ENCODE peak calls at places on chromosomes 4 and X, in four cellular contexts. D is heart right ventricle, X is tibial nerve, K is cardiac muscle cell. F is an unnamed sample.

GRCh38 chr4:3408793-3409330 is 32.9 kb upstream of the HGFAC start:
- DNase-seq in D (no peak), X (no peak), K (no peak), F (no peak)

GRCh38 chr4:52655505-52655904 is 3.6 kb downstream of the USP46 start:
- DNase-seq in D (no peak), X (no peak), K (no peak), F (no peak)

GRCh38 chr4:140703463-140703862 is 52.7 kb downstream of the TBC1D9 start:
- DNase-seq in D (no peak), X (no peak), K (no peak), F (no peak)

GRCh38 chr4:8332891-8333331 is 63.4 kb downstream of the HTRA3 start:
- DNase-seq in D (no peak), X (no peak), K (no peak), F (no peak)

GRCh38 chr4:120517966-120518365 is 404.6 kb downstream of the PRDM5 start:
- DNase-seq in D (no peak), X (peak), K (no peak), F (no peak)

GRCh38 chr4:119587796-119588195 is 40.8 kb downstream of the PDE5A start:
- DNase-seq in D (no peak), X (no peak), K (no peak), F (no peak)

GRCh38 chr4:48268956-48269860 is at the start of gene TEC:
- DNase-seq in D (peak), X (peak), K (peak), F (peak)

GRCh38 chrX:97399400-97399799 is 515.7 kb downstream of the RPA4 start:
- DNase-seq in D (no peak), X (no peak), K (no peak), F (no peak)

GRCh38 chr4:26459756-26460530 is 30.3 kb downstream of the CCKAR start:
- DNase-seq in D (no peak), X (no peak), K (no peak), F (no peak)

GRCh38 chr4:159366966-159367365 is 264.1 kb downstream of the RAPGEF2 start:
- DNase-seq in D (no peak), X (no peak), K (no peak), F (no peak)

GRCh38 chr4:118743867-118744266 is 58.7 kb downstream of the METTL14 start:
- DNase-seq in D (no peak), X (no peak), K (no peak), F (no peak)

GRCh38 chr4:34181311-34181808 is 2063.0 kb downstream of the ARAP2 start:
- DNase-seq in D (no peak), X (no peak), K (no peak), F (no peak)

GRCh38 chr4:8157944-8158709 is 486 bp downstream of the ABLIM2 start:
- DNase-seq in D (no peak), X (no peak), K (no peak), F (peak)

GRCh38 chr4:163755013-163755412 is 260.5 kb downstream of the TMA16 start:
- DNase-seq in D (no peak), X (no peak), K (no peak), F (no peak)

GRCh38 chrX:99301990-99302389 is 1108.1 kb downstream of the PCDH19 start:
- DNase-seq in D (no peak), X (no peak), K (peak), F (no peak)

GRCh38 chr4:158946825-158947224 is 156.1 kb upstream of the RAPGEF2 start:
- DNase-seq in D (no peak), X (no peak), K (no peak), F (no peak)

GRCh38 chrX:152632445-152633097 is 5.1 kb upstream of the GABRQ start:
- DNase-seq in D (peak), X (peak), K (peak), F (peak)

GRCh38 chr4:82123934-82124333 is 249.9 kb downstream of the HNRNPD start:
- DNase-seq in D (no peak), X (no peak), K (no peak), F (no peak)

GRCh38 chrX:104921606-104922205 is 298.8 kb downstream of the TEX13A start:
- DNase-seq in D (no peak), X (peak), K (no peak), F (no peak)

GRCh38 chr4:155972098-155972497 is 18.4 kb upstream of the CTSO start:
- DNase-seq in D (no peak), X (peak), K (peak), F (no peak)

GRCh38 chr4:81470456-81471327 is 1.0 kb downstream of the RASGEF1B start:
- DNase-seq in D (peak), X (peak), K (peak), F (peak)

GRCh38 chr4:156512622-156513021 is 459.0 kb downstream of the PDGFC start:
- DNase-seq in D (no peak), X (no peak), K (peak), F (no peak)

GRCh38 chrX:21698274-21698673 is 40.1 kb upstream of the KLHL34 start:
- DNase-seq in D (no peak), X (no peak), K (no peak), F (no peak)

GRCh38 chrX:41491267-41492004 is 44.3 kb downstream of the NYX start:
- DNase-seq in D (no peak), X (no peak), K (no peak), F (no peak)

DNA sequence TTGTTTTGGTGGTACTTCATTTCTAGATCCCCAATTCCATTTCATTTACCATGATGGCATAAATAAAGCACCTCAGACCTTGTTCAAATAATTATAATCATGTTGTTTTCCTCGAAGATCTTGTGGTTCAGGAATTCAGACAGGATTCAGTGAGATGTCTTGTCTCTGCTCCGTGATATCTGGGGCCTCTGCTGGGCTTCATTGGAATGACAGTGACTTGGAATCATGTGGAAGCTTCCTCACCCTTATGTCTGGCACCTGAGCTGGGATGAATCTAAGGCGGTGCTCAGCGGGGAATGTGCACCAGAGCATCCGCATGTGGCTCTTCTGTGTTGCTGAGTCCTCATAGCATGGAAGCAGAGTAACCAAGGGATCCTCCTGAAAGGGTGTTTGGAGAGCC is 132.2 kb downstream of the VEGFC start:
- DNase-seq in D (no peak), X (no peak), K (no peak), F (no peak)
- TF ChIP-seq CTCF in D (no peak), X (no peak), K (no peak), F (no peak)

GRCh38 chrX:112512509-112512908 is 167.2 kb downstream of the LHFPL1 start:
- DNase-seq in D (no peak), X (no peak), K (peak), F (no peak)
- TF ChIP-seq CTCF in D (no peak), X (no peak), K (no peak), F (no peak)

DNA sequence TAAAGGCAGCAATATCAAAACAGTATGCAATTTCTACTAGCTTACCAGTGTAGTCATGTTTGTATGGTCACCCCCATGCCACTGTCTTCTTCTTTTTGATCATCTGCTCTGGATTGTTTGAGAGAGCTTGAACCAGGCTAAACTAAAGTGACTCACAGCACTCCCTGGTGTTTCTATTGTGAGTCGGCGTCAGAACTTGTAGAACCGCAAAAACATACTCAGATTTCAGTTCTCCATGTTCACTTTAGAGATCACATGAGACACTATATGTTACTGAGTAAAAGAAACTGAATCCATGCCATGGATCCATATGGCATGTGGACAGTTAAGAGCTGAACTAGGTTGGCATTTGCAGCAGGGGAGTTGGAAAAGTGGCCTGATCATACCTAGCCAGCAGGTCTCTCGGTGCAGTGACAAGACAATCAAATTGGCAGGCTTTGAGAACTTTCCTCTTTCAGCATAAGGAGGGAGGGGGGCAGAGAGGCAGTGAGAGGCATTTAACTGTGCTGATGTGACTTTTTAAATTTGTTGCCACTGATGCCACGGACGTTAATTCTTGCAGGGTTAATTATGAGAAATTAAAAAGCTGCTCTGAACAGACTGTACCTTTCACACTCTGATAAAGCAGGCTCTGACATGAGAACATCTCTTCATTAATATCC is 88.4 kb downstream of the AFF2 start:
- DNase-seq in D (no peak), X (no peak), K (no peak), F (no peak)
- TF ChIP-seq CTCF in D (no peak), X (no peak), K (no peak), F (no peak)

DNA sequence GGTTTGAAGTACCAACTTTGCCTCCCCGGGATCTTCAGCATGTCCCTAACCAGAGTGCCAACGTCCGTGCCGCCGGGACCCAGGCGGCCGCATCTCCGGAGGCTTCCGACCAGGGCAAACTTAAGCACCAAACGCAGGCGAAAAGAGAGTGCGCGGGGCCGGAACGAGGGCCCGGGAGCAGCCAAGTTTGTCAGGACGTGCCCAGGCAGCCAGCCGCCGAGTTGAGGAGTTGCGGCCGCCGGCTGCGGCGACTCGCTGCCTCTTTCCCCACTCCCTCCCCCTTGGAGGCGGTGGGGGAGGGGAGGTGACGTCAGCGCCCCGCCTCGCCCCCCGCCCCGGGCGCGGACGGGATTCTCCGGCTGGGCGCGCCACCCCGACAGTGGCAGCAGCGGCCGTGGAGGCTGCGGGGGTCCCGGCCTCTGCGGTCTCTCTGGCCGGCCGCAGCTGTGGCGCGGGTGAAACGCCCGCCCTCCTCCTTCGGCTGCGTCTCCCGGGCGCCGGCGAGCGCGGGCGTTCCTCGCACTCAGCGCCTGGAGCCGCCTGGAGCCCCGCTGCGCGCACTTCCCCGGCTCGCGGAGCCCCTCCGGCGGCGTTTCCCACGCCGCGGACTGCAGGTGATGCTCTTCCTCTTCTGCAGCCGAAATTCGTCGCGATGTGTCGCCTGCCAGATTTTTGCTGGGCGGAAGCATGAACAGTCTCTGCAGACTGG is 2.9 kb upstream of the FAT1 start:
- DNase-seq in D (peak), X (peak), K (peak), F (peak)
- TF ChIP-seq CTCF in D (peak), X (no peak), K (no peak), F (no peak)

DNA sequence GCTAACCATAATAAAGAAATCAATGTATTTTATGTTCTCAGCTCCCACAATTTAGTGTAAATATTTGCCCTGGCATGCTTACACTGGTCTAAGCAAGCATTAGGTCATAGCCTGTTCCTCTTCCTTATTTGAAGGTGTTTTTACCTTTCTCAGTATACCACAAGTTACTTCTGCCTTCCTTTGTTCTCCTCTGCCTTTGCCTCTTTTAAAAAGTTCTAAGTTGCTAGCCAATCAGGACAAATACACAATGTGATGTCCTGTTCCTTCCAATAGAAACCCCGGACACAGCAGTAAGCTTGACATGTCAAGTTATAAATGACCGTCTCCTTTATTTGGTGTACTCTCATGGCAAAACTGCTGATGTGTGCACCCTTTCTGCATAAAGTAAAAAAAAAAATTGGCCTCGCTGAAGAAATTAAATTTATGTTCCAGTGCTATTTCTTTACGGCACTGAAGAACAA is 49.4 kb downstream of the UGT2B10 start:
- DNase-seq in D (no peak), X (no peak), K (no peak), F (no peak)
- TF ChIP-seq CTCF in D (no peak), X (no peak), K (no peak), F (no peak)

GRCh38 chrX:95764972-95765451 is 919.6 kb upstream of the DIAPH2 start:
- DNase-seq in D (no peak), X (peak), K (peak), F (no peak)
- TF ChIP-seq CTCF in D (peak), X (peak), K (peak), F (peak)

F was measured in endothelial cell.